ENCODE peak calls at places on chromosomes 5 and 9, in eight cellular contexts. One of them, this sample, is unnamed.

GRCh38 chr5:176619203-176619568 is 9.2 kb upstream of the GPRIN1 start:
- DNase-seq in GM10248: peak; percentile 90
- DNase-seq in T-helper 2 cell: peak; percentile 84
- DNase-seq in stimulated activated CD4-positive, alpha-beta T cell treated with anti-CD3 and anti-CD28 coated beads, Interleukin-4, amount 100 ng/mL, for 1 hour: peak; percentile 81
- DNase-seq in T-cell: peak; percentile 68
- DNase-seq in PC-9: no peak
- DNase-seq in transverse colon: peak; percentile 47
- DNase-seq in Kasumi-1: peak; percentile 72
- DNase-seq in this sample: peak; percentile 75

GRCh38 chr5:142474426-142474825 is 149.6 kb upstream of the SPRY4 start:
- DNase-seq in GM10248: no peak
- DNase-seq in T-helper 2 cell: no peak
- DNase-seq in stimulated activated CD4-positive, alpha-beta T cell treated with anti-CD3 and anti-CD28 coated beads, Interleukin-4, amount 100 ng/mL, for 1 hour: no peak
- DNase-seq in T-cell: no peak
- DNase-seq in PC-9: no peak
- DNase-seq in transverse colon: no peak
- DNase-seq in Kasumi-1: no peak
- DNase-seq in this sample: no peak

GRCh38 chr9:18610956-18611355 is 137.0 kb downstream of the ADAMTSL1 start:
- DNase-seq in GM10248: no peak
- DNase-seq in T-helper 2 cell: no peak
- DNase-seq in stimulated activated CD4-positive, alpha-beta T cell treated with anti-CD3 and anti-CD28 coated beads, Interleukin-4, amount 100 ng/mL, for 1 hour: no peak
- DNase-seq in T-cell: no peak
- DNase-seq in PC-9: no peak
- DNase-seq in transverse colon: no peak
- DNase-seq in Kasumi-1: no peak
- DNase-seq in this sample: no peak

GRCh38 chr9:125894566-125894965 is 147.4 kb downstream of the PBX3 start:
- DNase-seq in GM10248: no peak
- DNase-seq in T-helper 2 cell: no peak
- DNase-seq in stimulated activated CD4-positive, alpha-beta T cell treated with anti-CD3 and anti-CD28 coated beads, Interleukin-4, amount 100 ng/mL, for 1 hour: no peak
- DNase-seq in T-cell: no peak
- DNase-seq in PC-9: no peak
- DNase-seq in transverse colon: no peak
- DNase-seq in Kasumi-1: no peak
- DNase-seq in this sample: no peak

GRCh38 chr5:37735649-37736347 is 104.0 kb downstream of the GDNF start:
- DNase-seq in GM10248: no peak
- DNase-seq in T-helper 2 cell: no peak
- DNase-seq in stimulated activated CD4-positive, alpha-beta T cell treated with anti-CD3 and anti-CD28 coated beads, Interleukin-4, amount 100 ng/mL, for 1 hour: no peak
- DNase-seq in T-cell: no peak
- DNase-seq in PC-9: no peak
- DNase-seq in transverse colon: no peak
- DNase-seq in Kasumi-1: no peak
- DNase-seq in this sample: no peak

GRCh38 chr5:65076251-65076869 is 307.6 kb downstream of the CWC27 start:
- DNase-seq in GM10248: peak; percentile 54
- DNase-seq in T-helper 2 cell: peak; percentile 73
- DNase-seq in stimulated activated CD4-positive, alpha-beta T cell treated with anti-CD3 and anti-CD28 coated beads, Interleukin-4, amount 100 ng/mL, for 1 hour: peak; percentile 36
- DNase-seq in T-cell: peak; percentile 36
- DNase-seq in PC-9: no peak
- DNase-seq in transverse colon: peak; percentile 17
- DNase-seq in Kasumi-1: peak; percentile 81
- DNase-seq in this sample: peak; percentile 12

GRCh38 chr5:79844571-79844970 is 146.5 kb downstream of the MTX3 start:
- DNase-seq in GM10248: no peak
- DNase-seq in T-helper 2 cell: no peak
- DNase-seq in stimulated activated CD4-positive, alpha-beta T cell treated with anti-CD3 and anti-CD28 coated beads, Interleukin-4, amount 100 ng/mL, for 1 hour: no peak
- DNase-seq in T-cell: no peak
- DNase-seq in PC-9: no peak
- DNase-seq in transverse colon: no peak
- DNase-seq in Kasumi-1: no peak
- DNase-seq in this sample: no peak

GRCh38 chr9:125440411-125440810 is 178.8 kb downstream of the GAPVD1 start:
- DNase-seq in GM10248: no peak
- DNase-seq in T-helper 2 cell: no peak
- DNase-seq in stimulated activated CD4-positive, alpha-beta T cell treated with anti-CD3 and anti-CD28 coated beads, Interleukin-4, amount 100 ng/mL, for 1 hour: no peak
- DNase-seq in T-cell: no peak
- DNase-seq in PC-9: no peak
- DNase-seq in transverse colon: no peak
- DNase-seq in Kasumi-1: no peak
- DNase-seq in this sample: no peak

GRCh38 chr9:125763373-125763772 is 16.2 kb downstream of the PBX3 start:
- DNase-seq in GM10248: no peak
- DNase-seq in T-helper 2 cell: no peak
- DNase-seq in stimulated activated CD4-positive, alpha-beta T cell treated with anti-CD3 and anti-CD28 coated beads, Interleukin-4, amount 100 ng/mL, for 1 hour: no peak
- DNase-seq in T-cell: no peak
- DNase-seq in PC-9: no peak
- DNase-seq in transverse colon: no peak
- DNase-seq in Kasumi-1: no peak
- DNase-seq in this sample: no peak

GRCh38 chr5:136212252-136212721 is 19.3 kb upstream of the SMIM32 start:
- DNase-seq in GM10248: peak; percentile 82
- DNase-seq in T-helper 2 cell: peak; percentile 35
- DNase-seq in stimulated activated CD4-positive, alpha-beta T cell treated with anti-CD3 and anti-CD28 coated beads, Interleukin-4, amount 100 ng/mL, for 1 hour: peak; percentile 42
- DNase-seq in T-cell: peak; percentile 48
- DNase-seq in PC-9: no peak
- DNase-seq in transverse colon: peak; percentile 67
- DNase-seq in Kasumi-1: peak; percentile 27
- DNase-seq in this sample: peak; percentile 16

GRCh38 chr9:13500034-13500433 is 220.5 kb upstream of the MPDZ start:
- DNase-seq in GM10248: no peak
- DNase-seq in T-helper 2 cell: no peak
- DNase-seq in stimulated activated CD4-positive, alpha-beta T cell treated with anti-CD3 and anti-CD28 coated beads, Interleukin-4, amount 100 ng/mL, for 1 hour: no peak
- DNase-seq in T-cell: no peak
- DNase-seq in PC-9: no peak
- DNase-seq in transverse colon: no peak
- DNase-seq in Kasumi-1: no peak
- DNase-seq in this sample: no peak

GRCh38 chr5:26812714-26813113 is 225.7 kb downstream of the CDH9 start:
- DNase-seq in GM10248: no peak
- DNase-seq in T-helper 2 cell: no peak
- DNase-seq in stimulated activated CD4-positive, alpha-beta T cell treated with anti-CD3 and anti-CD28 coated beads, Interleukin-4, amount 100 ng/mL, for 1 hour: no peak
- DNase-seq in T-cell: no peak
- DNase-seq in PC-9: no peak
- DNase-seq in transverse colon: no peak
- DNase-seq in Kasumi-1: no peak
- DNase-seq in this sample: no peak

GRCh38 chr9:134069536-134070399 is 1.9 kb upstream of the BRD3 start:
- DNase-seq in GM10248: no peak
- DNase-seq in T-helper 2 cell: no peak
- DNase-seq in stimulated activated CD4-positive, alpha-beta T cell treated with anti-CD3 and anti-CD28 coated beads, Interleukin-4, amount 100 ng/mL, for 1 hour: no peak
- DNase-seq in T-cell: no peak
- DNase-seq in PC-9: no peak
- DNase-seq in transverse colon: no peak
- DNase-seq in Kasumi-1: no peak
- DNase-seq in this sample: no peak

GRCh38 chr9:14768561-14769234 is 46.2 kb upstream of the CER1 start:
- DNase-seq in GM10248: peak; percentile 21
- DNase-seq in T-helper 2 cell: peak; percentile 12
- DNase-seq in stimulated activated CD4-positive, alpha-beta T cell treated with anti-CD3 and anti-CD28 coated beads, Interleukin-4, amount 100 ng/mL, for 1 hour: no peak
- DNase-seq in T-cell: no peak
- DNase-seq in PC-9: no peak
- DNase-seq in transverse colon: no peak
- DNase-seq in Kasumi-1: no peak
- DNase-seq in this sample: no peak

GRCh38 chr5:170297589-170298462 is at the start of gene LCP2:
- DNase-seq in GM10248: peak; percentile 46
- DNase-seq in T-helper 2 cell: peak; percentile 85
- DNase-seq in stimulated activated CD4-positive, alpha-beta T cell treated with anti-CD3 and anti-CD28 coated beads, Interleukin-4, amount 100 ng/mL, for 1 hour: peak; percentile 45
- DNase-seq in T-cell: no peak
- DNase-seq in PC-9: no peak
- DNase-seq in transverse colon: no peak
- DNase-seq in Kasumi-1: peak; percentile 85
- DNase-seq in this sample: peak; percentile 33

GRCh38 chr5:103894882-103895281 is 332.3 kb upstream of the NUDT12 start:
- DNase-seq in GM10248: no peak
- DNase-seq in T-helper 2 cell: no peak
- DNase-seq in stimulated activated CD4-positive, alpha-beta T cell treated with anti-CD3 and anti-CD28 coated beads, Interleukin-4, amount 100 ng/mL, for 1 hour: no peak
- DNase-seq in T-cell: no peak
- DNase-seq in PC-9: no peak
- DNase-seq in transverse colon: no peak
- DNase-seq in Kasumi-1: no peak
- DNase-seq in this sample: no peak

GRCh38 chr9:123282343-123283047 is 14.1 kb upstream of the STRBP start:
- DNase-seq in GM10248: no peak
- DNase-seq in T-helper 2 cell: no peak
- DNase-seq in stimulated activated CD4-positive, alpha-beta T cell treated with anti-CD3 and anti-CD28 coated beads, Interleukin-4, amount 100 ng/mL, for 1 hour: no peak
- DNase-seq in T-cell: no peak
- DNase-seq in PC-9: peak; percentile 68
- DNase-seq in transverse colon: peak; percentile 19
- DNase-seq in Kasumi-1: no peak
- DNase-seq in this sample: no peak

GRCh38 chr9:69380301-69380700 is 55.3 kb downstream of the ENTREP1 start:
- DNase-seq in GM10248: no peak
- DNase-seq in T-helper 2 cell: no peak
- DNase-seq in stimulated activated CD4-positive, alpha-beta T cell treated with anti-CD3 and anti-CD28 coated beads, Interleukin-4, amount 100 ng/mL, for 1 hour: no peak
- DNase-seq in T-cell: no peak
- DNase-seq in PC-9: no peak
- DNase-seq in transverse colon: no peak
- DNase-seq in Kasumi-1: no peak
- DNase-seq in this sample: no peak

GRCh38 chr5:156835905-156836304 is 14.2 kb upstream of the PPP1R2B start:
- DNase-seq in GM10248: peak; percentile 18
- DNase-seq in T-helper 2 cell: peak; percentile 54
- DNase-seq in stimulated activated CD4-positive, alpha-beta T cell treated with anti-CD3 and anti-CD28 coated beads, Interleukin-4, amount 100 ng/mL, for 1 hour: no peak
- DNase-seq in T-cell: no peak
- DNase-seq in PC-9: no peak
- DNase-seq in transverse colon: no peak
- DNase-seq in Kasumi-1: no peak
- DNase-seq in this sample: no peak

GRCh38 chr5:149712439-149713147 is 17.5 kb upstream of the PPARGC1B start:
- DNase-seq in GM10248: no peak
- DNase-seq in T-helper 2 cell: no peak
- DNase-seq in stimulated activated CD4-positive, alpha-beta T cell treated with anti-CD3 and anti-CD28 coated beads, Interleukin-4, amount 100 ng/mL, for 1 hour: no peak
- DNase-seq in T-cell: no peak
- DNase-seq in PC-9: no peak
- DNase-seq in transverse colon: no peak
- DNase-seq in Kasumi-1: no peak
- DNase-seq in this sample: no peak

GRCh38 chr9:93648836-93649235 is 72.5 kb downstream of the PHF2 start:
- DNase-seq in GM10248: no peak
- DNase-seq in T-helper 2 cell: no peak
- DNase-seq in stimulated activated CD4-positive, alpha-beta T cell treated with anti-CD3 and anti-CD28 coated beads, Interleukin-4, amount 100 ng/mL, for 1 hour: no peak
- DNase-seq in T-cell: no peak
- DNase-seq in PC-9: no peak
- DNase-seq in transverse colon: peak; percentile 4
- DNase-seq in Kasumi-1: no peak
- DNase-seq in this sample: no peak

GRCh38 chr9:37840560-37841194 is 40.1 kb downstream of the DCAF10 start:
- DNase-seq in GM10248: no peak
- DNase-seq in T-helper 2 cell: no peak
- DNase-seq in stimulated activated CD4-positive, alpha-beta T cell treated with anti-CD3 and anti-CD28 coated beads, Interleukin-4, amount 100 ng/mL, for 1 hour: peak; percentile 13
- DNase-seq in T-cell: no peak
- DNase-seq in PC-9: peak; percentile 36
- DNase-seq in transverse colon: no peak
- DNase-seq in Kasumi-1: no peak
- DNase-seq in this sample: peak; percentile 2

GRCh38 chr5:67195406-67196275 is 958 bp downstream of the CD180 start:
- DNase-seq in GM10248: no peak
- DNase-seq in T-helper 2 cell: no peak
- DNase-seq in stimulated activated CD4-positive, alpha-beta T cell treated with anti-CD3 and anti-CD28 coated beads, Interleukin-4, amount 100 ng/mL, for 1 hour: no peak
- DNase-seq in T-cell: no peak
- DNase-seq in PC-9: no peak
- DNase-seq in transverse colon: no peak
- DNase-seq in Kasumi-1: no peak
- DNase-seq in this sample: no peak

GRCh38 chr5:96562614-96563013 is 99.6 kb upstream of the CAST start:
- DNase-seq in GM10248: no peak
- DNase-seq in T-helper 2 cell: no peak
- DNase-seq in stimulated activated CD4-positive, alpha-beta T cell treated with anti-CD3 and anti-CD28 coated beads, Interleukin-4, amount 100 ng/mL, for 1 hour: no peak
- DNase-seq in T-cell: no peak
- DNase-seq in PC-9: peak; percentile 46
- DNase-seq in transverse colon: no peak
- DNase-seq in Kasumi-1: no peak
- DNase-seq in this sample: no peak

GRCh38 chr5:147966326-147966725 is 60.0 kb upstream of the C5orf46 start:
- DNase-seq in GM10248: no peak
- DNase-seq in T-helper 2 cell: no peak
- DNase-seq in stimulated activated CD4-positive, alpha-beta T cell treated with anti-CD3 and anti-CD28 coated beads, Interleukin-4, amount 100 ng/mL, for 1 hour: no peak
- DNase-seq in T-cell: no peak
- DNase-seq in PC-9: no peak
- DNase-seq in transverse colon: no peak
- DNase-seq in Kasumi-1: no peak
- DNase-seq in this sample: no peak

GRCh38 chr9:72362680-72363139 is 2.3 kb downstream of the ZFAND5 start:
- DNase-seq in GM10248: peak; percentile 50
- DNase-seq in T-helper 2 cell: peak; percentile 84
- DNase-seq in stimulated activated CD4-positive, alpha-beta T cell treated with anti-CD3 and anti-CD28 coated beads, Interleukin-4, amount 100 ng/mL, for 1 hour: peak; percentile 40
- DNase-seq in T-cell: peak; percentile 22
- DNase-seq in PC-9: peak; percentile 58
- DNase-seq in transverse colon: peak; percentile 59
- DNase-seq in Kasumi-1: peak; percentile 73
- DNase-seq in this sample: peak; percentile 8

GRCh38 chr5:146618434-146618833 is 102.4 kb upstream of the GPR151 start:
- DNase-seq in GM10248: no peak
- DNase-seq in T-helper 2 cell: no peak
- DNase-seq in stimulated activated CD4-positive, alpha-beta T cell treated with anti-CD3 and anti-CD28 coated beads, Interleukin-4, amount 100 ng/mL, for 1 hour: no peak
- DNase-seq in T-cell: no peak
- DNase-seq in PC-9: no peak
- DNase-seq in transverse colon: no peak
- DNase-seq in Kasumi-1: no peak
- DNase-seq in this sample: no peak

GRCh38 chr5:79834420-79835219 is 145.0 kb downstream of the CMYA5 start:
- DNase-seq in GM10248: no peak
- DNase-seq in T-helper 2 cell: no peak
- DNase-seq in stimulated activated CD4-positive, alpha-beta T cell treated with anti-CD3 and anti-CD28 coated beads, Interleukin-4, amount 100 ng/mL, for 1 hour: no peak
- DNase-seq in T-cell: no peak
- DNase-seq in PC-9: no peak
- DNase-seq in transverse colon: no peak
- DNase-seq in Kasumi-1: no peak
- DNase-seq in this sample: no peak

GRCh38 chr9:22657713-22658112 is 211.1 kb downstream of the DMRTA1 start:
- DNase-seq in GM10248: no peak
- DNase-seq in T-helper 2 cell: no peak
- DNase-seq in stimulated activated CD4-positive, alpha-beta T cell treated with anti-CD3 and anti-CD28 coated beads, Interleukin-4, amount 100 ng/mL, for 1 hour: no peak
- DNase-seq in T-cell: no peak
- DNase-seq in PC-9: no peak
- DNase-seq in transverse colon: no peak
- DNase-seq in Kasumi-1: no peak
- DNase-seq in this sample: no peak

GRCh38 chr9:136936645-136937170 is 7.8 kb downstream of the FBXW5 start:
- DNase-seq in GM10248: no peak
- DNase-seq in T-helper 2 cell: no peak
- DNase-seq in stimulated activated CD4-positive, alpha-beta T cell treated with anti-CD3 and anti-CD28 coated beads, Interleukin-4, amount 100 ng/mL, for 1 hour: no peak
- DNase-seq in T-cell: no peak
- DNase-seq in PC-9: no peak
- DNase-seq in transverse colon: no peak
- DNase-seq in Kasumi-1: no peak
- DNase-seq in this sample: no peak

This sample was measured in stimulated activated naive CD4-positive, alpha-beta T cell treated with Interleukin-2 at 50 U/mL for 16 hours.